ENCODE peak calls at places on chromosomes 3 and 15, in ten cellular contexts. G, D, K, U, N, C, O, R, Z and Q are unnamed samples.
A peak's percentile ranks its signal among the peaks of the same experiment; 100 is the strongest.

GRCh38 chr15:38041576-38041975 is 107.1 kb downstream of the TMCO5A start:
- DNase-seq in G (no peak), D (no peak), K (no peak), U (no peak), N (no peak), C (no peak), O (peak; percentile 66), R (no peak), Z (no peak), Q (no peak)

GRCh38 chr15:40969363-40969762 is 16.1 kb downstream of the CHAC1 start:
- DNase-seq in G (no peak), D (no peak), K (no peak), U (no peak), N (no peak), C (no peak), O (no peak), R (no peak), Z (no peak), Q (no peak)

GRCh38 chr3:12695112-12695511 is 31.2 kb upstream of the RAF1 start:
- DNase-seq in G (no peak), D (no peak), K (no peak), U (no peak), N (no peak), C (no peak), O (no peak), R (no peak), Z (no peak), Q (no peak)

GRCh38 chr3:157313186-157313585 is 123.5 kb upstream of the PTX3 start:
- DNase-seq in G (no peak), D (no peak), K (no peak), U (no peak), N (no peak), C (no peak), O (no peak), R (no peak), Z (no peak), Q (no peak)

GRCh38 chr3:195566797-195567196 is 16.9 kb downstream of the APOD start:
- DNase-seq in G (no peak), D (no peak), K (no peak), U (no peak), N (no peak), C (no peak), O (no peak), R (no peak), Z (no peak), Q (no peak)

GRCh38 chr3:46965151-46965550 is 11.4 kb downstream of the CCDC12 start:
- DNase-seq in G (peak; percentile 98), D (no peak), K (no peak), U (no peak), N (no peak), C (no peak), O (no peak), R (no peak), Z (no peak), Q (no peak)

GRCh38 chr3:150346956-150347863 is 60.9 kb upstream of the TSC22D2 start:
- DNase-seq in G (no peak), D (no peak), K (no peak), U (no peak), N (no peak), C (no peak), O (peak; percentile 55), R (no peak), Z (no peak), Q (no peak)

GRCh38 chr15:60479361-60479684 is 381 bp upstream of the ICE2 start:
- DNase-seq in G (no peak), D (no peak), K (no peak), U (no peak), N (no peak), C (no peak), O (no peak), R (no peak), Z (no peak), Q (no peak)

GRCh38 chr3:127749787-127750225 is 72.5 kb downstream of the MGLL start:
- DNase-seq in G (peak; percentile 53), D (no peak), K (peak; percentile 25), U (no peak), N (no peak), C (no peak), O (no peak), R (no peak), Z (peak; percentile 53), Q (no peak)

GRCh38 chr3:13158441-13158840 is 85.2 kb upstream of the IQSEC1 start:
- DNase-seq in G (no peak), D (no peak), K (no peak), U (no peak), N (no peak), C (no peak), O (no peak), R (no peak), Z (no peak), Q (no peak)

GRCh38 chr3:159824341-159824740 is 164.3 kb upstream of the IL12A start:
- DNase-seq in G (no peak), D (no peak), K (no peak), U (no peak), N (no peak), C (no peak), O (peak; percentile 91), R (no peak), Z (no peak), Q (peak; percentile 56)

GRCh38 chr3:143068059-143068458 is 51.5 kb upstream of the CHST2 start:
- DNase-seq in G (no peak), D (no peak), K (no peak), U (no peak), N (no peak), C (no peak), O (no peak), R (no peak), Z (no peak), Q (no peak)